ENCODE peak calls at places on chromosomes 5 and 9, in six cellular contexts. L, Y, Z, P, M and O are unnamed samples. For H3K4me1, the result is how much of the 10 kb centered on the place peaks cover.

GRCh38 chr5:6731465-6732237 is 18.4 kb downstream of the TENT4A start:
- DNase-seq in L (peak), Y (no peak), Z (no peak), P (peak), M (no peak), O (no peak)

GRCh38 chr5:97854871-97855762 is 672.1 kb upstream of the RIOK2 start:
- DNase-seq in L (no peak), Y (no peak), Z (no peak), P (peak), M (no peak), O (no peak)

GRCh38 chr5:6383376-6383775 is 5.0 kb upstream of the MED10 start:
- DNase-seq in L (no peak), Y (peak), Z (no peak), P (no peak), M (no peak), O (no peak)

GRCh38 chr9:97811534-97812246 is 41.3 kb upstream of the FOXE1 start:
- DNase-seq in L (no peak), Y (no peak), Z (no peak), P (no peak), M (no peak), O (no peak)

GRCh38 chr5:5270958-5271605 is 131.0 kb downstream of the ADAMTS16 start:
- DNase-seq in L (peak), Y (no peak), Z (peak), P (peak), M (no peak), O (peak)

GRCh38 chr9:115691686-115692085 is 461.9 kb upstream of the PAPPA start:
- DNase-seq in L (no peak), Y (no peak), Z (no peak), P (no peak), M (no peak), O (no peak)

GRCh38 chr9:124598048-124598447 is 90.8 kb upstream of the NR5A1 start:
- DNase-seq in L (no peak), Y (no peak), Z (no peak), P (no peak), M (no peak), O (no peak)

GRCh38 chr5:178577376-178577839 is 12.8 kb downstream of the COL23A1 start:
- DNase-seq in L (no peak), Y (no peak), Z (no peak), P (no peak), M (no peak), O (no peak)

GRCh38 chr9:125772740-125773139 is 25.6 kb downstream of the PBX3 start:
- DNase-seq in L (no peak), Y (no peak), Z (no peak), P (no peak), M (no peak), O (no peak)

GRCh38 chr5:143016777-143017374 is 246.7 kb downstream of the ARHGAP26 start:
- DNase-seq in L (no peak), Y (no peak), Z (peak), P (no peak), M (no peak), O (no peak)

GRCh38 chr5:97002983-97003382 is 67.1 kb downstream of the LNPEP start:
- DNase-seq in L (no peak), Y (no peak), Z (no peak), P (no peak), M (no peak), O (no peak)

GRCh38 chr5:108700928-108701327 is 46.8 kb upstream of the FER start:
- DNase-seq in L (no peak), Y (no peak), Z (no peak), P (no peak), M (no peak), O (no peak)

GRCh38 chr5:79837707-79838620 is 148.3 kb downstream of the CMYA5 start:
- DNase-seq in L (no peak), Y (peak), Z (no peak), P (no peak), M (no peak), O (no peak)

GRCh38 chr5:6525422-6525821 is 76.8 kb downstream of the UBE2QL1 start:
- DNase-seq in L (no peak), Y (peak), Z (no peak), P (no peak), M (no peak), O (no peak)

GRCh38 chr5:127302509-127302908 is 11.9 kb downstream of the MEGF10 start:
- DNase-seq in L (no peak), Y (no peak), Z (no peak), P (no peak), M (no peak), O (no peak)

GRCh38 chr5:160199410-160199911 is 29.8 kb upstream of the FABP6 start:
- DNase-seq in L (peak), Y (no peak), Z (peak), P (peak), M (peak), O (peak)

GRCh38 chr5:134736173-134736812 is 2.1 kb upstream of the CAMLG start:
- DNase-seq in L (no peak), Y (no peak), Z (no peak), P (no peak), M (no peak), O (no peak)

GRCh38 chr9:38079410-38080105 is 10.5 kb upstream of the SHB start:
- DNase-seq in L (no peak), Y (peak), Z (no peak), P (no peak), M (peak), O (no peak)

GRCh38 chr5:43227655-43228054 is 35.6 kb downstream of the NIM1K start:
- DNase-seq in L (no peak), Y (no peak), Z (peak), P (no peak), M (no peak), O (no peak)

GRCh38 chr5:178068293-178068692 is 45.0 kb upstream of the N4BP3 start:
- DNase-seq in L (peak), Y (no peak), Z (no peak), P (peak), M (no peak), O (no peak)

GRCh38 chr5:151063590-151063989 is 17.2 kb downstream of the TNIP1 start:
- DNase-seq in L (no peak), Y (no peak), Z (no peak), P (peak), M (no peak), O (no peak)

GRCh38 chr9:117723986-117724654 is 19.9 kb downstream of the TLR4 start:
- DNase-seq in L (no peak), Y (no peak), Z (no peak), P (peak), M (no peak), O (no peak)

GRCh38 chr5:16593013-16593412 is 23.8 kb downstream of the RETREG1 start:
- DNase-seq in L (no peak), Y (no peak), Z (no peak), P (no peak), M (no peak), O (no peak)

GRCh38 chr9:112218908-112219307 is 43.8 kb upstream of the SUSD1 start:
- DNase-seq in L (no peak), Y (no peak), Z (no peak), P (no peak), M (no peak), O (no peak)

GRCh38 chr5:84480873-84481637 is 96.4 kb upstream of the EDIL3 start:
- DNase-seq in L (no peak), Y (no peak), Z (no peak), P (no peak), M (no peak), O (no peak)

GRCh38 chr5:4199036-4199435 is 603.4 kb downstream of the IRX1 start:
- DNase-seq in L (no peak), Y (no peak), Z (no peak), P (no peak), M (no peak), O (no peak)

GRCh38 chr9:113221800-113222481 is 597 bp downstream of the SLC31A1 start:
- DNase-seq in L (peak), Y (no peak), Z (no peak), P (no peak), M (no peak), O (no peak)

GRCh38 chr9:81592890-81593271 is 96.5 kb downstream of the TLE1 start:
- DNase-seq in L (peak), Y (no peak), Z (no peak), P (peak), M (peak), O (peak)

GRCh38 chr5:140178482-140179116 is 3.6 kb downstream of the CYSTM1 start:
- DNase-seq in L (no peak), Y (no peak), Z (no peak), P (no peak), M (no peak), O (no peak)

GRCh38 chr5:140182075-140182709 is 7.2 kb downstream of the CYSTM1 start:
- DNase-seq in L (no peak), Y (no peak), Z (no peak), P (no peak), M (peak), O (no peak)

GRCh38 chr5:140181525-140181924 is 6.5 kb downstream of the CYSTM1 start:
- DNase-seq in L (no peak), Y (no peak), Z (no peak), P (no peak), M (no peak), O (no peak)

GRCh38 chr5:140182803-140183367 is 7.9 kb downstream of the CYSTM1 start:
- DNase-seq in L (peak), Y (no peak), Z (no peak), P (no peak), M (peak), O (peak)

DNA sequence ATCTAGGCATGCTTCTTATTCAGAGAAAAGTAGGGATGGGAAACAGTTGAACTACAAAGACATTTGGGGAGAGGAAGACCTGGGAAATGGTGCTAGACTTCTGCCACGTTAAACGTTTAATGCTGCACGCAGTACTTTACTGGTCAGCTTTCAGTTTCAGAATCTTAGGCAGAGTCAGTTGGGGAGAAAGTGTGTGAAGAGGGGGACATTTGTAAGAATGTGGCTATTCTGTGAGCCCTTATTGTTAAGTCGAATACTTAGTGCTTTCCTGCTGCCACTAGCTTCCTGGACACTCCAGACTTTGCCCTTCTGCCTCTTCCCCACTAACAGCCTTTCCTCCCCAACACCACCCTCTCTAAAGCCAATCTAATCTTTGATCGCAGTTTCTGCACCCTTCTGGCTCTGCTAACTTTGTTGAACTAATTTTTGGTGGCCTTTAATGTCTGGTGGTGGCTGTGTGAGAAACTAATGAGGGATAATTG is 6.1 kb downstream of the CYSTM1 start:
- DNase-seq in L (peak), Y (no peak), Z (no peak), P (no peak), M (no peak), O (no peak)
- H3K4me1 ChIP-seq in L (under half), Y (under half), Z (under half), P (under half), M (half or more), O (under half)

GRCh38 chr5:488241-488640 is 36.0 kb downstream of the SLC9A3 start:
- DNase-seq in L (no peak), Y (no peak), Z (no peak), P (no peak), M (no peak), O (no peak)
- TF ChIP-seq POLR2A in L (no peak), Y (no peak), Z (no peak), P (no peak), M (no peak), O (no peak)

GRCh38 chr9:36739538-36740116 is 166.9 kb downstream of the MELK start:
- DNase-seq in L (peak), Y (no peak), Z (no peak), P (no peak), M (no peak), O (no peak)
- H3K4me1 ChIP-seq in L (under half), Y (under half), Z (under half), P (under half), M (under half), O (under half)

GRCh38 chr9:136840877-136841645 is 1.2 kb upstream of the AJM1 start:
- DNase-seq in L (peak), Y (no peak), Z (peak), P (no peak), M (peak), O (no peak)
- TF ChIP-seq POLR2A in L (peak), Y (no peak), Z (no peak), P (no peak), M (no peak), O (no peak)

DNA sequence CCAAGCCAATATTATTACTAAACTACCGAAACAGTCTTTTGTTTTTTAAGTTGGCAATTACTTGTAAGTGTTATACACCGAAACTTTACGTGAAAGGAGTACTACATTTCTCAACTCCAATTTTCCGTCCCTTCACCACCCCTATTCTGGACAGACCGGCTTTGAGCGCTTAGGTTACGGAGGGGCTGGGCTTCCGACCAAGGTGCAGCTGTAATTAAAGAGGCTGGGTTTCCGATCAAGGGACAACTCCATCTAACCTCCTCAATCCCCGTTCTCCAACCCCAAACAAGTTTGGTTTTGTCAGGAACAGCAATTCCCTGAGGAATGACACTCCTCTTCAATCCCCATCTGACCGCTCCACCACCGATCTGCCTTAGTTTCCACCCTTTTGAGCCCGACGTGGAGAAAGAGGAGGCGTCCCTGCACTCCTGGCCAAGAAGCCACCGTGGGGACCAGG is 591 bp downstream of the TUT7 start:
- DNase-seq in L (peak), Y (no peak), Z (no peak), P (no peak), M (no peak), O (no peak)
- H3K4me1 ChIP-seq in L (under half), Y (half or more), Z (under half), P (half or more), M (under half), O (half or more)

GRCh38 chr9:95045751-95046150 is 271.8 kb downstream of the FANCC start:
- DNase-seq in L (no peak), Y (no peak), Z (peak), P (no peak), M (no peak), O (no peak)

GRCh38 chr9:95047452-95048224 is 269.9 kb downstream of the FANCC start:
- DNase-seq in L (no peak), Y (no peak), Z (no peak), P (no peak), M (no peak), O (no peak)

GRCh38 chr9:95044731-95045508 is 272.6 kb downstream of the FANCC start:
- DNase-seq in L (peak), Y (no peak), Z (peak), P (no peak), M (peak), O (no peak)

GRCh38 chr9:95049761-95050160 is 267.7 kb downstream of the FANCC start:
- DNase-seq in L (no peak), Y (no peak), Z (no peak), P (no peak), M (no peak), O (no peak)

GRCh38 chr9:95048225-95049087 is 269.1 kb downstream of the FANCC start:
- DNase-seq in L (peak), Y (no peak), Z (peak), P (peak), M (peak), O (peak)
- TF ChIP-seq POLR2A in L (peak), Y (no peak), Z (peak), P (no peak), M (peak), O (no peak)